ENCODE peak calls at places on chromosomes 1 and 21, in ten cellular contexts. One of them, this sample, is unnamed.

GRCh38 chr1:198798923-198799386 is 160.1 kb downstream of the PTPRC start:
- DNase-seq in brain microvascular endothelial cell: no peak
- DNase-seq in keratinocyte: no peak
- DNase-seq in neural progenitor cell: no peak
- DNase-seq in left ventricle myocardium inferior: no peak
- DNase-seq in mammary epithelial cell: no peak
- DNase-seq in body of pancreas: no peak
- DNase-seq in cardiac muscle cell: no peak
- DNase-seq in HFF-Myc: no peak
- DNase-seq in A549: no peak
- DNase-seq in this sample: no peak

GRCh38 chr1:19197849-19198248 is 12.2 kb downstream of the UBR4 start:
- DNase-seq in A549: no peak
- DNase-seq in body of pancreas: no peak
- DNase-seq in HFF-Myc: no peak
- DNase-seq in left ventricle myocardium inferior: no peak
- DNase-seq in brain microvascular endothelial cell: no peak
- DNase-seq in mammary epithelial cell: no peak
- DNase-seq in cardiac muscle cell: no peak
- DNase-seq in keratinocyte: no peak
- DNase-seq in neural progenitor cell: no peak
- DNase-seq in this sample: no peak

GRCh38 chr1:78168306-78168705 is 122.5 kb downstream of the GIPC2 start:
- DNase-seq in body of pancreas: no peak
- DNase-seq in keratinocyte: no peak
- DNase-seq in left ventricle myocardium inferior: no peak
- DNase-seq in neural progenitor cell: no peak
- DNase-seq in mammary epithelial cell: no peak
- DNase-seq in A549: no peak
- DNase-seq in brain microvascular endothelial cell: no peak
- DNase-seq in HFF-Myc: no peak
- DNase-seq in cardiac muscle cell: no peak
- DNase-seq in this sample: peak; percentile 37

GRCh38 chr1:86499987-86500593 is 31.4 kb downstream of the CLCA1 start:
- DNase-seq in neural progenitor cell: peak; percentile 81
- DNase-seq in A549: no peak
- DNase-seq in HFF-Myc: no peak
- DNase-seq in brain microvascular endothelial cell: no peak
- DNase-seq in mammary epithelial cell: no peak
- DNase-seq in left ventricle myocardium inferior: no peak
- DNase-seq in cardiac muscle cell: peak; percentile 48
- DNase-seq in body of pancreas: no peak
- DNase-seq in keratinocyte: no peak
- DNase-seq in this sample: peak; percentile 21

GRCh38 chr1:237342730-237343129 is 300.7 kb downstream of the RYR2 start:
- DNase-seq in brain microvascular endothelial cell: no peak
- DNase-seq in HFF-Myc: no peak
- DNase-seq in A549: no peak
- DNase-seq in cardiac muscle cell: no peak
- DNase-seq in keratinocyte: no peak
- DNase-seq in neural progenitor cell: no peak
- DNase-seq in body of pancreas: no peak
- DNase-seq in mammary epithelial cell: no peak
- DNase-seq in left ventricle myocardium inferior: no peak
- DNase-seq in this sample: no peak

GRCh38 chr21:16239659-16240265 is 510.0 kb downstream of the USP25 start:
- DNase-seq in A549: no peak
- DNase-seq in keratinocyte: no peak
- DNase-seq in HFF-Myc: no peak
- DNase-seq in body of pancreas: no peak
- DNase-seq in left ventricle myocardium inferior: no peak
- DNase-seq in brain microvascular endothelial cell: no peak
- DNase-seq in cardiac muscle cell: no peak
- DNase-seq in mammary epithelial cell: no peak
- DNase-seq in neural progenitor cell: no peak
- DNase-seq in this sample: no peak

GRCh38 chr1:45769261-45769932 is 18.9 kb upstream of the IPP start:
- DNase-seq in keratinocyte: peak; percentile 19
- DNase-seq in left ventricle myocardium inferior: no peak
- DNase-seq in neural progenitor cell: peak; percentile 15
- DNase-seq in body of pancreas: no peak
- DNase-seq in brain microvascular endothelial cell: peak; percentile 88
- DNase-seq in HFF-Myc: peak; percentile 40
- DNase-seq in mammary epithelial cell: peak; percentile 89
- DNase-seq in A549: no peak
- DNase-seq in cardiac muscle cell: peak; percentile 66
- DNase-seq in this sample: peak; percentile 72

GRCh38 chr1:116966791-116967190 is 34.8 kb upstream of the CD101 start:
- DNase-seq in brain microvascular endothelial cell: no peak
- DNase-seq in left ventricle myocardium inferior: no peak
- DNase-seq in mammary epithelial cell: no peak
- DNase-seq in body of pancreas: no peak
- DNase-seq in HFF-Myc: no peak
- DNase-seq in neural progenitor cell: no peak
- DNase-seq in A549: no peak
- DNase-seq in keratinocyte: no peak
- DNase-seq in cardiac muscle cell: no peak
- DNase-seq in this sample: peak; percentile 68

GRCh38 chr1:14598007-14598497 is 433 bp upstream of the KAZN start:
- DNase-seq in neural progenitor cell: peak; percentile 67
- DNase-seq in HFF-Myc: no peak
- DNase-seq in body of pancreas: no peak
- DNase-seq in keratinocyte: no peak
- DNase-seq in cardiac muscle cell: no peak
- DNase-seq in left ventricle myocardium inferior: no peak
- DNase-seq in A549: no peak
- DNase-seq in brain microvascular endothelial cell: no peak
- DNase-seq in mammary epithelial cell: no peak
- DNase-seq in this sample: no peak

GRCh38 chr1:183310753-183311465 is 107.3 kb downstream of the NMNAT2 start:
- DNase-seq in body of pancreas: peak; percentile 67
- DNase-seq in neural progenitor cell: no peak
- DNase-seq in HFF-Myc: no peak
- DNase-seq in keratinocyte: no peak
- DNase-seq in mammary epithelial cell: peak; percentile 45
- DNase-seq in left ventricle myocardium inferior: no peak
- DNase-seq in brain microvascular endothelial cell: peak; percentile 7
- DNase-seq in cardiac muscle cell: no peak
- DNase-seq in A549: no peak
- DNase-seq in this sample: no peak

GRCh38 chr1:212529211-212529731 is 79.3 kb upstream of the ATF3 start:
- DNase-seq in keratinocyte: no peak
- DNase-seq in neural progenitor cell: no peak
- DNase-seq in brain microvascular endothelial cell: no peak
- DNase-seq in HFF-Myc: peak; percentile 16
- DNase-seq in mammary epithelial cell: peak; percentile 45
- DNase-seq in body of pancreas: no peak
- DNase-seq in left ventricle myocardium inferior: no peak
- DNase-seq in A549: no peak
- DNase-seq in cardiac muscle cell: no peak
- DNase-seq in this sample: peak; percentile 62

DNA sequence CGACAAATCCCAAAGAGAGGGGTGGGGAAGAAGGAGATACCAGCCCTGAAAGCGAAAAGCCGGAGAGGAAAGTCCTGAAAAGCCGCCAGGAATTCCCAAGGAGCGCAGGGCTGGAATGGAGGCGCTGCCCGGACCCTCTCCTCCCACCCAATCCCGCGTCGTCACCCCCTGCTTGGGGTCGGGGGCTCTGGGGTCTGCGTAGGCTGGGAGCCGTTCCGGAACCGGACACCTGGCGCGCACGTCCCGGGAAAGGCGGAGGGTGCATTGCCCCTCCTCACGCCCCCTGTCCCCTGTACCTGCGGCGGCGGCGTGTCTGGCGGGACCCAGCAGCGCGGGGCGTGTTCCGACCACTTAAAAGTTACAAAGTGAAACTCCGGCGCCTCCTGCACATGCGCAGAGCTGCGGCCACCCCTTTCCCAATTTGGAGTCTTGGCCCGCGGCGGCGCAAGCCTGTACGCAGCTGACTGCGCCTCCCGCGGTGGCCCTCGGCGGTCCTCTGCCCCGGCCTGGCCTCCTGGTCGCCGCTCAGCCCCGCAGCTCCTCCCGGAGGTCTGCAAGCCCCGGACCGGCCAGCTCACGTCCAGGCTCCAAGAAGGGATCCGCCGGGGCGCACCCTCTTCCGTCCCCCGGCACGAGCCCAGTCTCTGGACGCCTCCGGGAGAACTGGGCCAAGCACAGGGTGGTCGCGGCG is at the start of gene TMEM63A:
- DNase-seq in HFF-Myc: peak; percentile 37
- DNase-seq in cardiac muscle cell: peak; percentile 90
- DNase-seq in brain microvascular endothelial cell: peak; percentile 76
- DNase-seq in A549: peak; percentile 92
- DNase-seq in left ventricle myocardium inferior: peak; percentile 96
- DNase-seq in mammary epithelial cell: peak; percentile 66
- DNase-seq in neural progenitor cell: peak; percentile 96
- DNase-seq in body of pancreas: peak; percentile 95
- DNase-seq in keratinocyte: peak; percentile 40
- DNase-seq in this sample: peak; percentile 82
- TF ChIP-seq CTCF in HFF-Myc: peak; percentile 14
- TF ChIP-seq CTCF in cardiac muscle cell: peak; percentile 27
- TF ChIP-seq CTCF in brain microvascular endothelial cell: peak; percentile 28
- TF ChIP-seq CTCF in A549: peak; percentile 18
- TF ChIP-seq CTCF in left ventricle myocardium inferior: peak; percentile 66
- TF ChIP-seq CTCF in mammary epithelial cell: peak; percentile 40
- TF ChIP-seq CTCF in neural progenitor cell: peak; percentile 34
- TF ChIP-seq CTCF in body of pancreas: peak; percentile 16
- TF ChIP-seq CTCF in keratinocyte: peak; percentile 37
- TF ChIP-seq CTCF in this sample: peak; percentile 35

DNA sequence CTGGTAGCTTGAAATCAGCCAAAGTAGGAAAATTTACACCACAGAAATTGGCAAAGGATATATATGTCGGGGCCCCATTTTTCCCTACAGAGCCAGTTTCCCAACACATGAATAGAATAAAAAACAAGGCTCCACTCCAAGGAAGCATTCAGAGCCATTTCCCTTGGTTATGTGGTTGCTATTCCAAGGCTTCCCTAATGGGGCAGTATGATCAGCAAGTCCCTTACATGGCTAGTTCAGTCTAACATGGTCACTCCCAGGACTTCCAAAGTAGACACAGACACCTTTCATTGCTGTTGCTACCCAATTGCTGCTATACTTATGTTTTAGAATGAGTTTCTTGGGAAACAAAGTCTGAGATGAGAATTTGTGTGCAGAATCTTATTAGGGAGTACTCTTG is 93.1 kb downstream of the C21orf91 start:
- DNase-seq in HFF-Myc: peak; percentile 2
- DNase-seq in cardiac muscle cell: no peak
- DNase-seq in A549: no peak
- DNase-seq in neural progenitor cell: peak; percentile 5
- DNase-seq in mammary epithelial cell: no peak
- DNase-seq in keratinocyte: no peak
- DNase-seq in body of pancreas: no peak
- DNase-seq in brain microvascular endothelial cell: no peak
- DNase-seq in left ventricle myocardium inferior: no peak
- DNase-seq in this sample: peak; percentile 5
- TF ChIP-seq CTCF in HFF-Myc: no peak
- TF ChIP-seq CTCF in cardiac muscle cell: no peak
- TF ChIP-seq CTCF in A549: no peak
- TF ChIP-seq CTCF in neural progenitor cell: peak; percentile 27
- TF ChIP-seq CTCF in mammary epithelial cell: peak; percentile 34
- TF ChIP-seq CTCF in keratinocyte: peak; percentile 54
- TF ChIP-seq CTCF in body of pancreas: no peak
- TF ChIP-seq CTCF in brain microvascular endothelial cell: no peak
- TF ChIP-seq CTCF in left ventricle myocardium inferior: no peak
- TF ChIP-seq CTCF in this sample: peak; percentile 24

GRCh38 chr1:230979389-230979716 is 459 bp downstream of the ARV1 start:
- DNase-seq in mammary epithelial cell: no peak
- DNase-seq in HFF-Myc: no peak
- DNase-seq in neural progenitor cell: no peak
- DNase-seq in A549: no peak
- DNase-seq in keratinocyte: no peak
- DNase-seq in left ventricle myocardium inferior: no peak
- DNase-seq in cardiac muscle cell: no peak
- DNase-seq in brain microvascular endothelial cell: no peak
- DNase-seq in body of pancreas: no peak
- DNase-seq in this sample: no peak
- TF ChIP-seq CTCF in mammary epithelial cell: no peak
- TF ChIP-seq CTCF in HFF-Myc: no peak
- TF ChIP-seq CTCF in neural progenitor cell: no peak
- TF ChIP-seq CTCF in A549: no peak
- TF ChIP-seq CTCF in keratinocyte: no peak
- TF ChIP-seq CTCF in left ventricle myocardium inferior: no peak
- TF ChIP-seq CTCF in cardiac muscle cell: no peak
- TF ChIP-seq CTCF in brain microvascular endothelial cell: no peak
- TF ChIP-seq CTCF in body of pancreas: no peak
- TF ChIP-seq CTCF in this sample: no peak

GRCh38 chr1:15804060-15804459 is 3.4 kb downstream of the UQCRHL start:
- DNase-seq in brain microvascular endothelial cell: no peak
- DNase-seq in HFF-Myc: no peak
- DNase-seq in cardiac muscle cell: no peak
- DNase-seq in body of pancreas: no peak
- DNase-seq in keratinocyte: no peak
- DNase-seq in A549: no peak
- DNase-seq in neural progenitor cell: no peak
- DNase-seq in mammary epithelial cell: no peak
- DNase-seq in left ventricle myocardium inferior: no peak
- DNase-seq in this sample: no peak

GRCh38 chr1:15807121-15807520 is 328 bp downstream of the UQCRHL start:
- DNase-seq in neural progenitor cell: no peak
- DNase-seq in body of pancreas: no peak
- DNase-seq in keratinocyte: no peak
- DNase-seq in A549: no peak
- DNase-seq in HFF-Myc: no peak
- DNase-seq in mammary epithelial cell: no peak
- DNase-seq in left ventricle myocardium inferior: no peak
- DNase-seq in cardiac muscle cell: no peak
- DNase-seq in brain microvascular endothelial cell: no peak
- DNase-seq in this sample: no peak

GRCh38 chr1:15799928-15800835 is 7.3 kb downstream of the UQCRHL start:
- DNase-seq in cardiac muscle cell: peak; percentile 60
- DNase-seq in brain microvascular endothelial cell: peak; percentile 37
- DNase-seq in body of pancreas: peak; percentile 90
- DNase-seq in HFF-Myc: peak; percentile 52
- DNase-seq in left ventricle myocardium inferior: no peak
- DNase-seq in mammary epithelial cell: peak; percentile 92
- DNase-seq in neural progenitor cell: peak; percentile 44
- DNase-seq in keratinocyte: peak; percentile 100
- DNase-seq in A549: peak; percentile 89
- DNase-seq in this sample: peak; percentile 60

GRCh38 chr1:15802234-15802965 is 5.0 kb downstream of the UQCRHL start:
- DNase-seq in A549: no peak
- DNase-seq in HFF-Myc: no peak
- DNase-seq in neural progenitor cell: no peak
- DNase-seq in keratinocyte: no peak
- DNase-seq in left ventricle myocardium inferior: no peak
- DNase-seq in cardiac muscle cell: peak; percentile 61
- DNase-seq in brain microvascular endothelial cell: no peak
- DNase-seq in body of pancreas: no peak
- DNase-seq in mammary epithelial cell: no peak
- DNase-seq in this sample: peak; percentile 59

DNA sequence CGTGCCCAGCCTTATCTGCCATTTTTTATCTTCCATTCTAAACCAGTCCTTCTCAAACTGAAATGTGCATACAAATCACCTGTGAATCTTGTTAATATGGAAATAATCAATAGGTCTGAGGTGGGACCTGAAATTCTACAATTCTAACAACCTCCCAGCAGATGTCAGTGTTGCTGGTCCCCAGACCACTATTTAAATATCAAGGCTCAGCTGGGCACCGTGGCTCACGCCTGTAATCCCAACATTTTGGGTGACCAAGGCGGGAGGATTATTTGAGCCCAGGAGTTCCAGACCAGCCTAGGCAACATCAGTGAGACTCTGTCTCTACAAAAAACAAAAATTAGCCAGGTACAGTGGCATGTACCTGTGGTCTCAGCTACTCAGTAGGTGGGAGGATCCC is 4.1 kb downstream of the UQCRHL start:
- DNase-seq in left ventricle myocardium inferior: no peak
- DNase-seq in cardiac muscle cell: peak; percentile 41
- DNase-seq in HFF-Myc: no peak
- DNase-seq in A549: no peak
- DNase-seq in keratinocyte: no peak
- DNase-seq in mammary epithelial cell: no peak
- DNase-seq in brain microvascular endothelial cell: no peak
- DNase-seq in neural progenitor cell: peak; percentile 71
- DNase-seq in body of pancreas: no peak
- DNase-seq in this sample: no peak
- TF ChIP-seq CTCF in left ventricle myocardium inferior: peak; percentile 48
- TF ChIP-seq CTCF in cardiac muscle cell: peak; percentile 32
- TF ChIP-seq CTCF in HFF-Myc: peak; percentile 27
- TF ChIP-seq CTCF in A549: peak; percentile 28
- TF ChIP-seq CTCF in keratinocyte: peak; percentile 20
- TF ChIP-seq CTCF in mammary epithelial cell: peak; percentile 49
- TF ChIP-seq CTCF in brain microvascular endothelial cell: peak; percentile 59
- TF ChIP-seq CTCF in neural progenitor cell: peak; percentile 69
- TF ChIP-seq CTCF in body of pancreas: peak; percentile 31
- TF ChIP-seq CTCF in this sample: peak; percentile 44